ENCODE peak calls at places on chromosomes 3 and 15, in nine cellular contexts. One of them, this sample, is unnamed.

GRCh38 chr3:183698318-183698731 is 728 bp downstream of the YEATS2 start:
- DNase-seq in SJSA1: peak
- DNase-seq in lower leg skin: peak
- DNase-seq in hypothalamus: peak
- DNase-seq in osteocyte: no peak
- DNase-seq in OCI-LY7: peak
- DNase-seq in NCI-H2107: peak
- DNase-seq in left colon: no peak
- DNase-seq in cardiac fibroblast: peak
- DNase-seq in this sample: no peak

GRCh38 chr3:45034612-45035252 is 8.6 kb downstream of the CLEC3B start:
- DNase-seq in SJSA1: no peak
- DNase-seq in lower leg skin: peak
- DNase-seq in hypothalamus: no peak
- DNase-seq in osteocyte: no peak
- DNase-seq in OCI-LY7: peak
- DNase-seq in NCI-H2107: no peak
- DNase-seq in left colon: peak
- DNase-seq in cardiac fibroblast: no peak
- DNase-seq in this sample: no peak

GRCh38 chr3:175325440-175325839 is 466.3 kb downstream of the NAALADL2 start:
- DNase-seq in SJSA1: no peak
- DNase-seq in lower leg skin: no peak
- DNase-seq in hypothalamus: no peak
- DNase-seq in osteocyte: no peak
- DNase-seq in OCI-LY7: no peak
- DNase-seq in NCI-H2107: no peak
- DNase-seq in left colon: no peak
- DNase-seq in cardiac fibroblast: no peak
- DNase-seq in this sample: no peak

GRCh38 chr3:146086211-146086610 is 74.8 kb downstream of the PLOD2 start:
- DNase-seq in SJSA1: no peak
- DNase-seq in lower leg skin: no peak
- DNase-seq in hypothalamus: no peak
- DNase-seq in osteocyte: no peak
- DNase-seq in OCI-LY7: no peak
- DNase-seq in NCI-H2107: no peak
- DNase-seq in left colon: no peak
- DNase-seq in cardiac fibroblast: no peak
- DNase-seq in this sample: no peak

GRCh38 chr15:71792521-71792920 is 17.8 kb upstream of the NR2E3 start:
- DNase-seq in SJSA1: no peak
- DNase-seq in lower leg skin: no peak
- DNase-seq in hypothalamus: no peak
- DNase-seq in osteocyte: no peak
- DNase-seq in OCI-LY7: no peak
- DNase-seq in NCI-H2107: no peak
- DNase-seq in left colon: no peak
- DNase-seq in cardiac fibroblast: peak
- DNase-seq in this sample: no peak

GRCh38 chr3:127073931-127074820 is 91.3 kb downstream of the PLXNA1 start:
- DNase-seq in SJSA1: no peak
- DNase-seq in lower leg skin: no peak
- DNase-seq in hypothalamus: no peak
- DNase-seq in osteocyte: no peak
- DNase-seq in OCI-LY7: no peak
- DNase-seq in NCI-H2107: no peak
- DNase-seq in left colon: no peak
- DNase-seq in cardiac fibroblast: peak
- DNase-seq in this sample: no peak

GRCh38 chr3:146117406-146118285 is 43.3 kb downstream of the PLOD2 start:
- DNase-seq in SJSA1: no peak
- DNase-seq in lower leg skin: no peak
- DNase-seq in hypothalamus: no peak
- DNase-seq in osteocyte: no peak
- DNase-seq in OCI-LY7: no peak
- DNase-seq in NCI-H2107: no peak
- DNase-seq in left colon: no peak
- DNase-seq in cardiac fibroblast: peak
- DNase-seq in this sample: no peak

GRCh38 chr3:122587572-122587971 is 10.1 kb downstream of the PARP15 start:
- DNase-seq in SJSA1: no peak
- DNase-seq in lower leg skin: no peak
- DNase-seq in hypothalamus: no peak
- DNase-seq in osteocyte: no peak
- DNase-seq in OCI-LY7: no peak
- DNase-seq in NCI-H2107: no peak
- DNase-seq in left colon: no peak
- DNase-seq in cardiac fibroblast: no peak
- DNase-seq in this sample: no peak

GRCh38 chr3:196694202-196694638 is 17.8 kb downstream of the CEP19 start:
- DNase-seq in SJSA1: no peak
- DNase-seq in lower leg skin: no peak
- DNase-seq in hypothalamus: no peak
- DNase-seq in osteocyte: peak
- DNase-seq in OCI-LY7: peak
- DNase-seq in NCI-H2107: peak
- DNase-seq in left colon: no peak
- DNase-seq in cardiac fibroblast: peak
- DNase-seq in this sample: peak

GRCh38 chr3:124300416-124300815 is 308.5 kb upstream of the ROPN1 start:
- DNase-seq in SJSA1: no peak
- DNase-seq in lower leg skin: no peak
- DNase-seq in hypothalamus: no peak
- DNase-seq in osteocyte: no peak
- DNase-seq in OCI-LY7: no peak
- DNase-seq in NCI-H2107: no peak
- DNase-seq in left colon: no peak
- DNase-seq in cardiac fibroblast: no peak
- DNase-seq in this sample: no peak

GRCh38 chr3:5798809-5799208 is 611.3 kb downstream of the EDEM1 start:
- DNase-seq in SJSA1: peak
- DNase-seq in lower leg skin: no peak
- DNase-seq in hypothalamus: no peak
- DNase-seq in osteocyte: no peak
- DNase-seq in OCI-LY7: no peak
- DNase-seq in NCI-H2107: no peak
- DNase-seq in left colon: no peak
- DNase-seq in cardiac fibroblast: no peak
- DNase-seq in this sample: no peak

GRCh38 chr15:70195808-70196304 is 98.1 kb upstream of the TLE3 start:
- DNase-seq in SJSA1: peak
- DNase-seq in lower leg skin: peak
- DNase-seq in hypothalamus: peak
- DNase-seq in osteocyte: peak
- DNase-seq in OCI-LY7: no peak
- DNase-seq in NCI-H2107: no peak
- DNase-seq in left colon: peak
- DNase-seq in cardiac fibroblast: peak
- DNase-seq in this sample: no peak

GRCh38 chr3:134527037-134527436 is 41.2 kb downstream of the CEP63 start:
- DNase-seq in SJSA1: peak
- DNase-seq in lower leg skin: no peak
- DNase-seq in hypothalamus: no peak
- DNase-seq in osteocyte: no peak
- DNase-seq in OCI-LY7: no peak
- DNase-seq in NCI-H2107: no peak
- DNase-seq in left colon: no peak
- DNase-seq in cardiac fibroblast: peak
- DNase-seq in this sample: no peak

GRCh38 chr3:137792633-137793271 is 28.6 kb downstream of the SOX14 start:
- DNase-seq in SJSA1: no peak
- DNase-seq in lower leg skin: no peak
- DNase-seq in hypothalamus: no peak
- DNase-seq in osteocyte: no peak
- DNase-seq in OCI-LY7: peak
- DNase-seq in NCI-H2107: peak
- DNase-seq in left colon: no peak
- DNase-seq in cardiac fibroblast: peak
- DNase-seq in this sample: no peak

GRCh38 chr15:56739964-56740640 is 6.8 kb upstream of the ZNF280D start:
- DNase-seq in SJSA1: no peak
- DNase-seq in lower leg skin: no peak
- DNase-seq in hypothalamus: no peak
- DNase-seq in osteocyte: no peak
- DNase-seq in OCI-LY7: peak
- DNase-seq in NCI-H2107: no peak
- DNase-seq in left colon: no peak
- DNase-seq in cardiac fibroblast: peak
- DNase-seq in this sample: no peak

GRCh38 chr3:109369510-109369909 is 32.2 kb upstream of the DPPA4 start:
- DNase-seq in SJSA1: no peak
- DNase-seq in lower leg skin: no peak
- DNase-seq in hypothalamus: no peak
- DNase-seq in osteocyte: no peak
- DNase-seq in OCI-LY7: no peak
- DNase-seq in NCI-H2107: no peak
- DNase-seq in left colon: no peak
- DNase-seq in cardiac fibroblast: no peak
- DNase-seq in this sample: no peak

GRCh38 chr3:184560992-184561328 is 625 bp upstream of the EPHB3 start:
- DNase-seq in SJSA1: no peak
- DNase-seq in lower leg skin: no peak
- DNase-seq in hypothalamus: no peak
- DNase-seq in osteocyte: no peak
- DNase-seq in OCI-LY7: no peak
- DNase-seq in NCI-H2107: no peak
- DNase-seq in left colon: no peak
- DNase-seq in cardiac fibroblast: no peak
- DNase-seq in this sample: no peak

GRCh38 chr3:182731764-182732163 is 61.5 kb upstream of the ATP11B start:
- DNase-seq in SJSA1: no peak
- DNase-seq in lower leg skin: no peak
- DNase-seq in hypothalamus: no peak
- DNase-seq in osteocyte: no peak
- DNase-seq in OCI-LY7: no peak
- DNase-seq in NCI-H2107: no peak
- DNase-seq in left colon: no peak
- DNase-seq in cardiac fibroblast: no peak
- DNase-seq in this sample: no peak

GRCh38 chr15:52184721-52185120 is 6.5 kb downstream of the GNB5 start:
- DNase-seq in SJSA1: no peak
- DNase-seq in lower leg skin: no peak
- DNase-seq in hypothalamus: no peak
- DNase-seq in osteocyte: no peak
- DNase-seq in OCI-LY7: no peak
- DNase-seq in NCI-H2107: no peak
- DNase-seq in left colon: no peak
- DNase-seq in cardiac fibroblast: no peak
- DNase-seq in this sample: no peak

GRCh38 chr15:90004671-90005070 is 3.5 kb downstream of the ZNF710 start:
- DNase-seq in SJSA1: no peak
- DNase-seq in lower leg skin: peak
- DNase-seq in hypothalamus: no peak
- DNase-seq in osteocyte: no peak
- DNase-seq in OCI-LY7: no peak
- DNase-seq in NCI-H2107: no peak
- DNase-seq in left colon: no peak
- DNase-seq in cardiac fibroblast: peak
- DNase-seq in this sample: no peak

GRCh38 chr3:105343991-105344390 is 22.7 kb upstream of the ALCAM start:
- DNase-seq in SJSA1: no peak
- DNase-seq in lower leg skin: no peak
- DNase-seq in hypothalamus: no peak
- DNase-seq in osteocyte: no peak
- DNase-seq in OCI-LY7: no peak
- DNase-seq in NCI-H2107: no peak
- DNase-seq in left colon: no peak
- DNase-seq in cardiac fibroblast: no peak
- DNase-seq in this sample: no peak

GRCh38 chr15:85941186-85941855 is 138.3 kb upstream of the AGBL1 start:
- DNase-seq in SJSA1: no peak
- DNase-seq in lower leg skin: no peak
- DNase-seq in hypothalamus: no peak
- DNase-seq in osteocyte: no peak
- DNase-seq in OCI-LY7: no peak
- DNase-seq in NCI-H2107: no peak
- DNase-seq in left colon: no peak
- DNase-seq in cardiac fibroblast: no peak
- DNase-seq in this sample: no peak

GRCh38 chr3:138439646-138440045 is 5.2 kb downstream of the ESYT3 start:
- DNase-seq in SJSA1: no peak
- DNase-seq in lower leg skin: no peak
- DNase-seq in hypothalamus: no peak
- DNase-seq in osteocyte: no peak
- DNase-seq in OCI-LY7: no peak
- DNase-seq in NCI-H2107: no peak
- DNase-seq in left colon: no peak
- DNase-seq in cardiac fibroblast: no peak
- DNase-seq in this sample: no peak

GRCh38 chr3:192033246-192033645 is 572.3 kb downstream of the PYDC2 start:
- DNase-seq in SJSA1: no peak
- DNase-seq in lower leg skin: no peak
- DNase-seq in hypothalamus: no peak
- DNase-seq in osteocyte: no peak
- DNase-seq in OCI-LY7: no peak
- DNase-seq in NCI-H2107: no peak
- DNase-seq in left colon: no peak
- DNase-seq in cardiac fibroblast: no peak
- DNase-seq in this sample: no peak

GRCh38 chr3:33299395-33300081 is 22.3 kb downstream of the FBXL2 start:
- DNase-seq in SJSA1: no peak
- DNase-seq in lower leg skin: no peak
- DNase-seq in hypothalamus: no peak
- DNase-seq in osteocyte: no peak
- DNase-seq in OCI-LY7: no peak
- DNase-seq in NCI-H2107: no peak
- DNase-seq in left colon: no peak
- DNase-seq in cardiac fibroblast: peak
- DNase-seq in this sample: no peak

GRCh38 chr15:64143276-64143675 is 8.3 kb upstream of the SNX22 start:
- DNase-seq in SJSA1: no peak
- DNase-seq in lower leg skin: peak
- DNase-seq in hypothalamus: no peak
- DNase-seq in osteocyte: no peak
- DNase-seq in OCI-LY7: no peak
- DNase-seq in NCI-H2107: no peak
- DNase-seq in left colon: no peak
- DNase-seq in cardiac fibroblast: no peak
- DNase-seq in this sample: no peak

GRCh38 chr3:56862352-56863062 is 60.8 kb upstream of the ARHGEF3 start:
- DNase-seq in SJSA1: no peak
- DNase-seq in lower leg skin: no peak
- DNase-seq in hypothalamus: no peak
- DNase-seq in osteocyte: no peak
- DNase-seq in OCI-LY7: no peak
- DNase-seq in NCI-H2107: no peak
- DNase-seq in left colon: no peak
- DNase-seq in cardiac fibroblast: peak
- DNase-seq in this sample: no peak

GRCh38 chr3:63354160-63354559 is 76.1 kb downstream of the SYNPR start:
- DNase-seq in SJSA1: no peak
- DNase-seq in lower leg skin: no peak
- DNase-seq in hypothalamus: no peak
- DNase-seq in osteocyte: no peak
- DNase-seq in OCI-LY7: no peak
- DNase-seq in NCI-H2107: no peak
- DNase-seq in left colon: no peak
- DNase-seq in cardiac fibroblast: no peak
- DNase-seq in this sample: no peak

GRCh38 chr15:43067717-43068461 is 37.9 kb downstream of the UBR1 start:
- DNase-seq in SJSA1: peak
- DNase-seq in lower leg skin: no peak
- DNase-seq in hypothalamus: no peak
- DNase-seq in osteocyte: no peak
- DNase-seq in OCI-LY7: no peak
- DNase-seq in NCI-H2107: no peak
- DNase-seq in left colon: no peak
- DNase-seq in cardiac fibroblast: peak
- DNase-seq in this sample: no peak